ENCODE peak calls at places on chromosomes 3 and 15, in ten cellular contexts. F is central memory CD4-positive, alpha-beta T cell; D is left cardiac atrium; J is GM13976; U is dorsolateral prefrontal cortex; T is stimulated activated CD4-positive, alpha-beta T cell treated with anti-CD3 and anti-CD28 coated beads, Interleukin-1b, Interleukin-23, amount 100 ng/mL, for 48 hours; C is NCI-H446; S is left ventricle myocardium inferior; A is GM13977; X is cardiac fibroblast. Y is an unnamed sample.

GRCh38 chr3:102125197-102125993 is 276.1 kb downstream of the NFKBIZ start:
- DNase-seq in F (no peak), D (no peak), J (no peak), U (no peak), T (no peak), C (no peak), S (no peak), A (no peak), X (peak), Y (no peak)

GRCh38 chr15:88657326-88658069 is 18.7 kb downstream of the ISG20 start:
- DNase-seq in F (no peak), D (peak), J (peak), U (peak), T (no peak), C (peak), S (no peak), A (peak), X (peak), Y (peak)

GRCh38 chr15:68653795-68654194 is 75.0 kb downstream of the CORO2B start:
- DNase-seq in F (no peak), D (no peak), J (no peak), U (no peak), T (no peak), C (no peak), S (no peak), A (no peak), X (no peak), Y (no peak)

GRCh38 chr15:44593042-44593736 is 56.2 kb downstream of the EIF3J start:
- DNase-seq in F (peak), D (no peak), J (no peak), U (no peak), T (no peak), C (no peak), S (no peak), A (no peak), X (peak), Y (peak)

GRCh38 chr15:81339321-81339720 is 15.4 kb upstream of the STARD5 start:
- DNase-seq in F (no peak), D (no peak), J (no peak), U (no peak), T (no peak), C (peak), S (no peak), A (no peak), X (no peak), Y (no peak)

GRCh38 chr15:50676799-50677483 is 9.7 kb downstream of the TRPM7 start:
- DNase-seq in F (no peak), D (no peak), J (no peak), U (no peak), T (no peak), C (no peak), S (no peak), A (no peak), X (peak), Y (peak)

GRCh38 chr3:10299679-10300078 is 6.9 kb upstream of the GHRL start:
- DNase-seq in F (no peak), D (no peak), J (peak), U (no peak), T (no peak), C (no peak), S (no peak), A (peak), X (no peak), Y (no peak)

GRCh38 chr15:67840747-67841634 is 1.1 kb upstream of the RNU6-1 start:
- DNase-seq in F (no peak), D (no peak), J (peak), U (peak), T (no peak), C (peak), S (no peak), A (peak), X (peak), Y (no peak)

GRCh38 chr3:170753421-170754344 is 116.3 kb downstream of the RPL22L1 start:
- DNase-seq in F (no peak), D (no peak), J (no peak), U (no peak), T (no peak), C (no peak), S (no peak), A (no peak), X (peak), Y (no peak)

GRCh38 chr3:72820405-72820804 is 27.8 kb downstream of the SHQ1 start:
- DNase-seq in F (no peak), D (peak), J (no peak), U (no peak), T (no peak), C (peak), S (no peak), A (no peak), X (peak), Y (no peak)

GRCh38 chr3:55330355-55330754 is 156.8 kb downstream of the WNT5A start:
- DNase-seq in F (no peak), D (no peak), J (no peak), U (no peak), T (no peak), C (no peak), S (no peak), A (no peak), X (peak), Y (peak)

GRCh38 chr3:101847328-101847727 is 2.0 kb upstream of the NFKBIZ start:
- DNase-seq in F (no peak), D (no peak), J (no peak), U (no peak), T (no peak), C (no peak), S (no peak), A (no peak), X (peak), Y (no peak)

GRCh38 chr15:78702609-78703332 is 61.8 kb upstream of the CHRNB4 start:
- DNase-seq in F (no peak), D (no peak), J (no peak), U (no peak), T (no peak), C (no peak), S (no peak), A (no peak), X (no peak), Y (no peak)

GRCh38 chr3:133745981-133746721 is at the start of gene TF:
- DNase-seq in F (no peak), D (peak), J (no peak), U (peak), T (no peak), C (no peak), S (no peak), A (no peak), X (no peak), Y (no peak)

GRCh38 chr15:65194826-65195541 is 9.8 kb upstream of the CLPX start:
- DNase-seq in F (no peak), D (no peak), J (no peak), U (no peak), T (no peak), C (peak), S (no peak), A (no peak), X (no peak), Y (no peak)

GRCh38 chr3:71011565-71012287 is 571.8 kb downstream of the FOXP1 start:
- DNase-seq in F (peak), D (no peak), J (no peak), U (no peak), T (no peak), C (no peak), S (no peak), A (no peak), X (no peak), Y (peak)

GRCh38 chr15:87570186-87570585 is 686.4 kb downstream of the NTRK3 start:
- DNase-seq in F (no peak), D (no peak), J (no peak), U (no peak), T (no peak), C (no peak), S (no peak), A (no peak), X (peak), Y (peak)

GRCh38 chr3:186815490-186815889 is 9.2 kb upstream of the RFC4 start:
- DNase-seq in F (no peak), D (no peak), J (no peak), U (no peak), T (no peak), C (no peak), S (no peak), A (no peak), X (peak), Y (peak)

GRCh38 chr15:40346579-40347558 is 4.0 kb upstream of the PHGR1 start:
- DNase-seq in F (no peak), D (no peak), J (no peak), U (no peak), T (no peak), C (no peak), S (no peak), A (no peak), X (no peak), Y (no peak)

GRCh38 chr3:1082024-1082633 is 10.7 kb upstream of the CNTN6 start:
- DNase-seq in F (no peak), D (peak), J (peak), U (no peak), T (no peak), C (no peak), S (no peak), A (peak), X (peak), Y (peak)

GRCh38 chr3:10379961-10380360 is 59.0 kb upstream of the SEC13 start:
- DNase-seq in F (no peak), D (no peak), J (no peak), U (peak), T (no peak), C (no peak), S (no peak), A (no peak), X (no peak), Y (no peak)

GRCh38 chr3:14466179-14466903 is 63.9 kb downstream of the SLC6A6 start:
- DNase-seq in F (no peak), D (no peak), J (no peak), U (no peak), T (no peak), C (no peak), S (no peak), A (no peak), X (no peak), Y (no peak)

GRCh38 chr15:58952751-58953150 is 19.3 kb upstream of the SLTM start:
- DNase-seq in F (no peak), D (no peak), J (no peak), U (no peak), T (no peak), C (no peak), S (no peak), A (no peak), X (peak), Y (no peak)

GRCh38 chr15:60555814-60556213 is 76.9 kb upstream of the ICE2 start:
- DNase-seq in F (no peak), D (no peak), J (no peak), U (no peak), T (no peak), C (no peak), S (no peak), A (no peak), X (no peak), Y (no peak)

Y was measured in ACHN.